ENCODE peak calls at places on chromosome 7, in four cellular contexts. A is A549, O is HepG2, V is K562. N is an unnamed sample.

GRCh38 chr7:29494350-29494749 is 69.3 kb upstream of the PRR15 start:
- DNase-seq in A (no peak), O (no peak), V (no peak), N (no peak)

GRCh38 chr7:131352032-131352431 is 24.4 kb downstream of the MKLN1 start:
- DNase-seq in A (no peak), O (no peak), V (no peak), N (no peak)

GRCh38 chr7:64889686-64890162 is 13.3 kb upstream of the ZNF273 start:
- DNase-seq in A (no peak), O (no peak), V (no peak), N (no peak)

GRCh38 chr7:96216373-96216772 is 105.5 kb downstream of the SLC25A13 start:
- DNase-seq in A (no peak), O (no peak), V (no peak), N (no peak)

GRCh38 chr7:116395125-116395791 is 104.3 kb upstream of the CAV2 start:
- DNase-seq in A (peak), O (no peak), V (no peak), N (no peak)

GRCh38 chr7:102094311-102094710 is 192.4 kb upstream of the SH2B2 start:
- DNase-seq in A (no peak), O (no peak), V (no peak), N (no peak)

GRCh38 chr7:22858640-22859561 is 36.3 kb upstream of the TOMM7 start:
- DNase-seq in A (peak), O (no peak), V (peak), N (no peak)

GRCh38 chr7:151432658-151433521 is 7.1 kb downstream of the CRYGN start:
- DNase-seq in A (peak), O (no peak), V (no peak), N (no peak)

GRCh38 chr7:127874049-127874636 is 157.1 kb downstream of the LRRC4 start:
- DNase-seq in A (no peak), O (no peak), V (no peak), N (no peak)

GRCh38 chr7:19834566-19834965 is 61.1 kb upstream of the TMEM196 start:
- DNase-seq in A (no peak), O (no peak), V (no peak), N (no peak)

GRCh38 chr7:51040777-51041176 is 258.1 kb upstream of the GRB10 start:
- DNase-seq in A (no peak), O (no peak), V (no peak), N (no peak)

GRCh38 chr7:7746419-7746818 is 28.0 kb upstream of the RPA3 start:
- DNase-seq in A (no peak), O (no peak), V (no peak), N (no peak)

GRCh38 chr7:92669616-92670153 is 79.5 kb upstream of the FAM133B start:
- DNase-seq in A (no peak), O (no peak), V (no peak), N (no peak)

GRCh38 chr7:92678291-92678920 is 88.2 kb upstream of the FAM133B start:
- DNase-seq in A (no peak), O (peak), V (no peak), N (no peak)

GRCh38 chr7:92671502-92672169 is 81.4 kb upstream of the FAM133B start:
- DNase-seq in A (no peak), O (no peak), V (no peak), N (no peak)

GRCh38 chr7:92670204-92670851 is 80.1 kb upstream of the FAM133B start:
- DNase-seq in A (no peak), O (no peak), V (no peak), N (no peak)

DNA sequence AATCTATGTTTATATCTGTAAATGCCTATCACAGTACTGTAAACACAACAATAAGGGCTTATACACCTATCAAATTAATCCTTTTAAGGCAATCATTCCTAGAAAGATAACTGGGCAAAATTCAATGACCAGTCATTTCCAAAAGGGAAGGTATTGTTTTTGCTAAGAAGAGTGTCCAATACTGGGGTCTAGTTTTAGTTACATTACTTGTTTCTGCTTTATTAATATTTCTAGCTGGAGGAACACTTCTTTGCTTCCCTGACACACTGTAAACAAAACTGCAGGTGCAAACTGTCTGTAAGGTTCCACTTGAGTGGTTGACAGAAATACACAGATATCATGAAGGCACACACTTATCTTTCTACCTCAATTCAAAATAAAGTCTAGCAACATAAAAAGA is 84.2 kb upstream of the FAM133B start:
- DNase-seq in A (no peak), O (no peak), V (no peak), N (no peak)
- TF ChIP-seq MAX in A (no peak), O (no peak), V (no peak), N (no peak)

GRCh38 chr7:17939670-17940301 is 508 bp downstream of the SNX13 start:
- DNase-seq in A (peak), O (peak), V (peak), N (no peak)
- TF ChIP-seq NR3C1 in A (no peak), O (no peak), V (no peak), N (no peak)

GRCh38 chr7:45919947-45920542 is 1.0 kb downstream of the IGFBP3 start:
- DNase-seq in A (no peak), O (no peak), V (no peak), N (no peak)
- TF ChIP-seq MAX in A (no peak), O (no peak), V (no peak), N (no peak)

GRCh38 chr7:83339927-83340326 is 177.2 kb upstream of the PCLO start:
- DNase-seq in A (no peak), O (no peak), V (no peak), N (no peak)
- TF ChIP-seq NR3C1 in A (no peak), O (no peak), V (no peak), N (no peak)

DNA sequence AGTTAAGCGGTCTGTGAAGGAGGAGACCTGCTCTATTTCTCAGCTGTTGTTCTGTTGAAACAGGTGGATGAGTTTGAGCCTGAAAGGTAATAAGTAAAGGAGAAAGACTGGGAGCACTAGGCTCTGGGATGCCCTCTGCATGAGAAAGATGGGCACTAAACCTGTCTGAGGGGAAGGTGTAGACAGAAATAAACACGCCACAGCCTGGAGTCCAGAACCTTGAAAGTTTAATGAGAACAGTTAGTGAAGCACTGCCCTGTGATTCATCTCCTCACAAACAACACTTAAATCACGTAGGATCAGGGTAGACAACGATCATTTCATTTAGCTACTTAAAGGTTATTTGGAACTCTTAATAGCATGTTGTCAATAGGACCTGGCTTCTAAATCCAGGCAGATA is 193.1 kb downstream of the PHTF2 start:
- DNase-seq in A (no peak), O (no peak), V (no peak), N (no peak)
- TF ChIP-seq MAX in A (no peak), O (no peak), V (no peak), N (no peak)

DNA sequence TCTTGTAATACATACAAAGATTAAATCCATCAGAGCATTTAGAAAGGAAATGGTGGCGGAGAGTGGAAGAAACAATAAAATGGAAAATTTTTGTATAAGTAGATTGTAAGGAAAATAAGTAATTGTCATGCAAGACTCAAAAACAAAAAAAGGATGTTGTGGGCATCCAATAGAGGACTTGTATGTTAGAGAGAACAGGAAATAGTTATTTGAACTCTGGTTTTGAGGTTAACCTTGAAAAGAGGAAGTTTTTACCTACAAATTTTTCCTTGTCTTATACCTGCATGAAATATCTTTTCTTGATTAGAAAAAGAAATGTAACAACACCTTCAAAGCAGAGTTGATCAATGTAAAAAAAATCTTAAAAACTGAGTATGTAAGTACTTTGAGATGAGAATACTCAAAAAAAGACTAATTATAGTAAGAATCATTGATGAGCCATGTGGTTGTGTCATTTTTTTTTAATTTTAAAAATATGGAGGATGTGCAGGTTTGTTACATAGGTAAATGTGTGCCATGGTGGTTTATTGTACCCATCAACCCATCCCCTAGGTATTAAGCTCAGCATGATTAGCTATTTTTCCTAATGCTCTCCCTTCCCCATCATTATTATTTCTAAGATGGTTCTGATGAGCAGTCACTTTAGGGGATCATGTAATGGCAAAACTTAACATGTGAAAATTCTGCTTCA is 11.9 kb downstream of the TMEM106B start:
- DNase-seq in A (no peak), O (no peak), V (no peak), N (no peak)
- TF ChIP-seq NR3C1 in A (no peak), O (no peak), V (no peak), N (no peak)

DNA sequence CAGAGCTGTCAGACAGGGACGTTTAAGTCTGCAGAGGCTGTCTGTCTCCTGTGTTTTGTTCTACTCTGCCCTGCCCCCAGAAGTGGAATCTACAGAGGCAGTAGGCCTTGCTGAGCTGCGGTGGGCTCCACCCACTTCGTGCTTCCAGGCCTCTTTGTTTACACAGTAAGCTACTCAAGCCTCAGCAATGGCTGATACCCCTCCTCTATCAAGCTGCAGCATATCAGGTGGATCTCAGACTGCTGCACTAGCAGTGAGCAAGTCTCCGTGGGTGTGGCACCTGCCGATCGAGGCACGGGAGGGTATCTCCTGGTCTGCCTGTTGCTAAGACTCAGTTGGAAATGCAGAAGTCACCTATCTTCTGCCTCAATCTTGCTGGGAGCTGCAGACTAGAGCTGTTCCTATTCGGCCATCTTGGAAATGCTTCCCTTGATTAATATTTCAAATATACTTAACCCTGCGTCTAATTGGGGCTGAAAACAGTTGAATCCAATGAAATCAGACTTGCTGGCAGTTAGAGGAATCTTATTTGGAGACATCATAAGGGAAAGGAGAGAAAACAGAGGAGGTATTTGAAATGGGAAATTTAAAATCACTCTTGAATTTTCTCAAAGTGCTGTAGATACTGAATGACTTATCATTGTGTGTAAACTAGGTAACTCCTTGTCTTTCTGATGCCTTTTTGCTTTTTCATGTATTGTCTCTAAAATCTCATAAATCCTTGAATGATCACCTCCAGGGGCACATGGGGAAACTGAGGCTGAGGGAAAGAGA is 13.8 kb upstream of the CYP3A5 start:
- DNase-seq in A (no peak), O (peak), V (peak), N (peak)
- TF ChIP-seq MAX in A (no peak), O (peak), V (peak), N (peak)

DNA sequence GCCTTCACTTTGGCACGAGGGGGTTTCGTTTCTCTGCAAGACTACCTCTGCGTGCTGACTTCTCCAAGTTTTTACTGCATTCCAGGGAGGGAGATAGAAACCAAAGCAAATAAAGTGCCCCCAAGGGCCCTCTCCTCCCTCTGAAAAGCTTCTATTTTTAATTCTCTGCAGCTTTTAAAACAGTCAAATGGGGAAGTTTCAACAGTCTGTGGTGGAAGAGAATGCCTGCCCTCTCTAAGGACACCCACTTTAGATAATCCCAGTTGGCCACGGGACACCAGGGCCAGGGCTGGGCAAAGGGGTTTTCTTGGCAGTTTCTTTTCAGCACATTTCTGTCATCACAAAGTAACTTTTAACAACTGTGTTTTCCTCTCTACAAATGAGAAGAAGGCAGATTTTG is 386.7 kb upstream of the NPVF start:
- DNase-seq in A (no peak), O (no peak), V (no peak), N (no peak)
- TF ChIP-seq NR3C1 in A (no peak), O (no peak), V (no peak), N (no peak)

GRCh38 chr7:41134873-41135250 is 568.0 kb downstream of the INHBA start:
- DNase-seq in A (no peak), O (no peak), V (no peak), N (no peak)
- TF ChIP-seq MAX in A (no peak), O (no peak), V (no peak), N (no peak)